ENCODE peak calls at places on chromosome 10, in seven cellular contexts. One of them, this sample, is unnamed.

GRCh38 chr10:94042001-94042813 is 48.5 kb downstream of the PLCE1 start:
- DNase-seq in adrenal gland: no peak
- DNase-seq in suprapubic skin: no peak
- DNase-seq in endothelial cell of umbilical vein: no peak
- DNase-seq in IMR-90: peak; percentile 79
- DNase-seq in A549: peak; percentile 75
- DNase-seq in heart left ventricle: no peak
- DNase-seq in this sample: no peak

GRCh38 chr10:68330852-68331454 is 911 bp upstream of the HNRNPH3 start:
- DNase-seq in adrenal gland: peak; percentile 49
- DNase-seq in suprapubic skin: no peak
- DNase-seq in endothelial cell of umbilical vein: no peak
- DNase-seq in IMR-90: peak; percentile 23
- DNase-seq in A549: no peak
- DNase-seq in heart left ventricle: peak; percentile 40
- DNase-seq in this sample: no peak

GRCh38 chr10:69636626-69637550 is 6.8 kb downstream of the FAM241B start:
- DNase-seq in adrenal gland: no peak
- DNase-seq in suprapubic skin: peak; percentile 69
- DNase-seq in endothelial cell of umbilical vein: no peak
- DNase-seq in IMR-90: no peak
- DNase-seq in A549: peak; percentile 35
- DNase-seq in heart left ventricle: no peak
- DNase-seq in this sample: no peak

GRCh38 chr10:85008493-85009181 is 680.2 kb downstream of the CCSER2 start:
- DNase-seq in adrenal gland: no peak
- DNase-seq in suprapubic skin: no peak
- DNase-seq in endothelial cell of umbilical vein: no peak
- DNase-seq in IMR-90: no peak
- DNase-seq in A549: no peak
- DNase-seq in heart left ventricle: no peak
- DNase-seq in this sample: no peak

GRCh38 chr10:111076191-111076681 is 593 bp upstream of the ADRA2A start:
- DNase-seq in adrenal gland: peak; percentile 43
- DNase-seq in suprapubic skin: no peak
- DNase-seq in endothelial cell of umbilical vein: peak; percentile 41
- DNase-seq in IMR-90: peak; percentile 27
- DNase-seq in A549: peak; percentile 71
- DNase-seq in heart left ventricle: peak; percentile 39
- DNase-seq in this sample: no peak

GRCh38 chr10:35367107-35367859 is 31.0 kb downstream of the CCNY start:
- DNase-seq in adrenal gland: no peak
- DNase-seq in suprapubic skin: no peak
- DNase-seq in endothelial cell of umbilical vein: no peak
- DNase-seq in IMR-90: no peak
- DNase-seq in A549: no peak
- DNase-seq in heart left ventricle: no peak
- DNase-seq in this sample: no peak

GRCh38 chr10:97676770-97677581 is 10.1 kb downstream of the AVPI1 start:
- DNase-seq in adrenal gland: no peak
- DNase-seq in suprapubic skin: no peak
- DNase-seq in endothelial cell of umbilical vein: peak; percentile 61
- DNase-seq in IMR-90: peak; percentile 63
- DNase-seq in A549: peak; percentile 83
- DNase-seq in heart left ventricle: no peak
- DNase-seq in this sample: no peak

GRCh38 chr10:11036424-11037011 is 18.8 kb downstream of the CELF2 start:
- DNase-seq in adrenal gland: peak; percentile 29
- DNase-seq in suprapubic skin: no peak
- DNase-seq in endothelial cell of umbilical vein: peak; percentile 84
- DNase-seq in IMR-90: peak; percentile 62
- DNase-seq in A549: peak; percentile 30
- DNase-seq in heart left ventricle: no peak
- DNase-seq in this sample: no peak

GRCh38 chr10:35387768-35388167 is 51.5 kb downstream of the CCNY start:
- DNase-seq in adrenal gland: no peak
- DNase-seq in suprapubic skin: no peak
- DNase-seq in endothelial cell of umbilical vein: peak; percentile 67
- DNase-seq in IMR-90: peak; percentile 85
- DNase-seq in A549: no peak
- DNase-seq in heart left ventricle: no peak
- DNase-seq in this sample: no peak

GRCh38 chr10:110672580-110672919 is 28.4 kb downstream of the RBM20 start:
- DNase-seq in adrenal gland: no peak
- DNase-seq in suprapubic skin: no peak
- DNase-seq in endothelial cell of umbilical vein: no peak
- DNase-seq in IMR-90: no peak
- DNase-seq in A549: peak; percentile 46
- DNase-seq in heart left ventricle: no peak
- DNase-seq in this sample: no peak

GRCh38 chr10:86229811-86230409 is 136.7 kb downstream of the GRID1 start:
- DNase-seq in adrenal gland: no peak
- DNase-seq in suprapubic skin: no peak
- DNase-seq in endothelial cell of umbilical vein: no peak
- DNase-seq in IMR-90: no peak
- DNase-seq in A549: no peak
- DNase-seq in heart left ventricle: no peak
- DNase-seq in this sample: no peak

GRCh38 chr10:77604063-77604462 is 33.5 kb downstream of the KCNMA1 start:
- DNase-seq in adrenal gland: no peak
- DNase-seq in suprapubic skin: no peak
- DNase-seq in endothelial cell of umbilical vein: no peak
- DNase-seq in IMR-90: no peak
- DNase-seq in A549: no peak
- DNase-seq in heart left ventricle: no peak
- DNase-seq in this sample: no peak
- H3K4me1 ChIP-seq in adrenal gland: peaks cover 22% of the 10 kb centered on the region
- H3K4me1 ChIP-seq in suprapubic skin: peaks cover 18% of the 10 kb centered on the region
- H3K4me1 ChIP-seq in endothelial cell of umbilical vein: no peaks in the 10 kb centered on the region
- H3K4me1 ChIP-seq in IMR-90: peaks cover 27% of the 10 kb centered on the region
- H3K4me1 ChIP-seq in A549: peaks cover 47% of the 10 kb centered on the region
- H3K4me1 ChIP-seq in heart left ventricle: no peaks in the 10 kb centered on the region
- H3K4me1 ChIP-seq in this sample: peaks cover 23% of the 10 kb centered on the region

DNA sequence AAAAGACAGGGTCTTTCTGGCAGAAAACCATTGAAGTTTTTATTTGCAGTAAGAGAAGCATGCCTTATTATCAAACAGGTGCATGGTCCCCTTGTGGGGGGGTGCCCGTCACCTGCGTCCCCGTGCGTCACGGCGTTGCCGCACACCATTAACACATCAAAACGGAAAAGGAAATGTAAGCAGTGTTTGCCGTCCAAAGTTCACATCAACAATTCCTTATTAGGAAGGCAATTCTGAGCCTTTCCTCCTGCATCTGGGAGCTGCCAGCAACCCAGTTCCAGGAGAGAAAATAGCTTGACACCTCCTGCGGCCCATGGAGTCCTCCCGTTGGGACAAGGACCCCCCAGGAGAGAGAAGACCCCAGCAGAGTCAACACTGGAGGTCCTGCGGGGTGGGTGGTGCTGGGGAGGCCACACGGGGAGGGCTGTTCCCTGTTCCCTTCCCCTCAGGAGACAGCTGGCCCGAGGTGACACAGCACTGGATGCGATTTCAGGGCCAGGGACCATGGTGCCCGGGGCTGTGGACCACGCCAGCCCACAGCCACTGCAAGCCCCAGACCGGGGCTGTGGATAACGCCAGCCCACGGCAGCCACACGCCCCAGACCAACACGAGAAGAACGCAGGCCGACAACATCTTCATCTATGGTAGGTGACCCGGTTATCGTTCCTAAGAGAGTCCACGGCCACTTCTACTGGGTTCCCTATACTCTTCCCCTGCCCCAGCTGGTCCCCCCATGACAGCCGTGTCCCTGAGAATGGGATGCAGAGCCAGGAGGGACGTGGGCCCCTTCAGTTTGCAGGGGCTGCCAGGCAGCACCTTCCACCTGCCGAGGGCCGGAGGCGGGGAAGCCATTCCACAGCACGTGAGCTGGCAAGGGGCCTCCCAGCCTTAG is 39.4 kb downstream of the DIP2C start:
- DNase-seq in adrenal gland: no peak
- DNase-seq in suprapubic skin: no peak
- DNase-seq in endothelial cell of umbilical vein: no peak
- DNase-seq in IMR-90: peak; percentile 82
- DNase-seq in A549: peak; percentile 46
- DNase-seq in heart left ventricle: no peak
- DNase-seq in this sample: no peak
- TF ChIP-seq POLR2A in adrenal gland: no peak
- TF ChIP-seq POLR2A in suprapubic skin: no peak
- TF ChIP-seq POLR2A in endothelial cell of umbilical vein: no peak
- TF ChIP-seq POLR2A in IMR-90: no peak
- TF ChIP-seq POLR2A in A549: no peak
- TF ChIP-seq POLR2A in heart left ventricle: no peak
- TF ChIP-seq POLR2A in this sample: no peak

DNA sequence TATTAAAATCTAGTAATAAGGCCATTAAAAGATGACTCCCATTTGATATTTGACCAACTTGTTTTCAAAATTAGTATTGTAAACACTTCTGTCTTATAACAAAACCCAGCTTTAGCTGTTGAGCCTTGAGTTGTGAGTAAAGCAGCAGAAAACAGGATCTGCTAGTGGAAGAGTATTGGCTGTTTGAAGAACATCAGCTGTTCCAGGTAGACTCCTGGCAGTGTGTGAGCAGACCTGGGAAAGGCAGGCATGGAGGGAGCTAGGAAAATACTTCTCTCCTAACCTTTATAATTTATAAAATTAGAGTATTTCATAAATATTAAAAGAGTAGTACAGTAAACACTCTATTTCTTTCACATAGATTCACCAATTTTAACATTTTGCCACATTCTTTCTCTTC is 29.0 kb downstream of the KAT6B start:
- DNase-seq in adrenal gland: no peak
- DNase-seq in suprapubic skin: no peak
- DNase-seq in endothelial cell of umbilical vein: no peak
- DNase-seq in IMR-90: no peak
- DNase-seq in A549: no peak
- DNase-seq in heart left ventricle: no peak
- DNase-seq in this sample: no peak
- H3K4me1 ChIP-seq in adrenal gland: peaks cover 46% of the 10 kb centered on the region
- H3K4me1 ChIP-seq in suprapubic skin: peaks cover 55% of the 10 kb centered on the region
- H3K4me1 ChIP-seq in endothelial cell of umbilical vein: no peaks in the 10 kb centered on the region
- H3K4me1 ChIP-seq in IMR-90: peaks cover 7% of the 10 kb centered on the region
- H3K4me1 ChIP-seq in A549: peaks cover 8% of the 10 kb centered on the region
- H3K4me1 ChIP-seq in heart left ventricle: peaks cover 53% of the 10 kb centered on the region
- H3K4me1 ChIP-seq in this sample: peaks cover 79% of the 10 kb centered on the region

DNA sequence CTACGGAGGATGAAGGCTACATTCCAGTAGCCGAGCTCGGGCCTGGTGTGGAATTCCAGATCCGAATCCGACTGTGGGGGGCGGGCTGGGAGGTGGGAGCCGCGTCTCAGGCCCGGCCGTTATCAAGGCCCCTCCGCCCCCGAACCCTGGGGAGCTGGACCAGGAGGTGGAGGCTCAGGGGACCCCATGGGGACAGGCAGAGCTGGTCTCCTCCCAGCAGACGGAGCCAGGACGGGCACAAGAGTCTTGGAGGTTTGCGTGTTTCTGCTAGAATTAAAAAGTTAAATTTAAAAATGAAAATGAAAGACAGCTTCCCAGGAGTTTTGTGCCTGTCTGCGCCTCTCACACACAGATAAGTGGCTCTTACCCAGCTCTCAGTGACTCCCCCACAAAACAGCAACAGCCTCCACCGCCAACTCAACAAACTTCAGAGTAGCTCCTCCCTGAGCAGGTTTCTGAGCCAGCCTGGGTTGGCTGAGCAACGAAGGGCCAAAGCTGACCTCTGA is 5.1 kb upstream of the UTF1 start:
- DNase-seq in adrenal gland: no peak
- DNase-seq in suprapubic skin: no peak
- DNase-seq in endothelial cell of umbilical vein: no peak
- DNase-seq in IMR-90: no peak
- DNase-seq in A549: no peak
- DNase-seq in heart left ventricle: no peak
- DNase-seq in this sample: no peak
- TF ChIP-seq POLR2A in adrenal gland: no peak
- TF ChIP-seq POLR2A in suprapubic skin: no peak
- TF ChIP-seq POLR2A in endothelial cell of umbilical vein: no peak
- TF ChIP-seq POLR2A in IMR-90: no peak
- TF ChIP-seq POLR2A in A549: no peak
- TF ChIP-seq POLR2A in heart left ventricle: no peak
- TF ChIP-seq POLR2A in this sample: no peak

GRCh38 chr10:47283848-47284247 is 16.1 kb upstream of the GDF10 start:
- DNase-seq in adrenal gland: no peak
- DNase-seq in suprapubic skin: peak; percentile 61
- DNase-seq in endothelial cell of umbilical vein: no peak
- DNase-seq in IMR-90: no peak
- DNase-seq in A549: no peak
- DNase-seq in heart left ventricle: no peak
- DNase-seq in this sample: no peak
- H3K4me1 ChIP-seq in adrenal gland: no peaks in the 10 kb centered on the region
- H3K4me1 ChIP-seq in suprapubic skin: peaks cover 16% of the 10 kb centered on the region
- H3K4me1 ChIP-seq in endothelial cell of umbilical vein: no peaks in the 10 kb centered on the region
- H3K4me1 ChIP-seq in IMR-90: no peaks in the 10 kb centered on the region
- H3K4me1 ChIP-seq in A549: no peaks in the 10 kb centered on the region
- H3K4me1 ChIP-seq in heart left ventricle: peaks cover 8% of the 10 kb centered on the region
- H3K4me1 ChIP-seq in this sample: peaks cover 8% of the 10 kb centered on the region

DNA sequence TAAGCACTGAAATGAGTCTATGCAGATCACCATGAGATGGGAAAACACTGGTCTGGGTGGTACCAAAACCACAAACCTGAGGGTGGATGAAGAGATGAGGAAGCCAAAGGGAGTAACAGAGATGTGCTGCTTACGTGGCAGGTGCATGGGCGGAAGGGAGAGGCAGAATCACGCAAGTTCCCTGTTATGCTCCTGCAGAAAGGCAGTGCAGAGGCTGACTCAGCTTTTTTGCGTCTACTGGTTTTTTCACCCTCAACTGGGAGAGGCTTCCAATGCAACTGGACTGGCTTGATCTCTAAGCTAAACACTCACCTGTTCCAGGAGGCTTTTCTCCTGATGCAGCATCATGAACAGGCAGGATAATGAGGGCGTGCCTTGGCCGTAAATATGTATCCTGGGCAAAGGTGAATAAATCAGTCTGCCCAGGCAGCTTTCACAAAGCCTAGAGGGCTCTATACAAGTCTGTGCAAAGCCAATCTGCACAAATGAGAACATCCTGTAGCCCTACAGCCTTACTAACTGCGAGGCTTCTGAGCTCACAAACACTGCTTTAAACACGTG is 95.4 kb upstream of the AFAP1L2 start:
- DNase-seq in adrenal gland: no peak
- DNase-seq in suprapubic skin: no peak
- DNase-seq in endothelial cell of umbilical vein: no peak
- DNase-seq in IMR-90: no peak
- DNase-seq in A549: no peak
- DNase-seq in heart left ventricle: no peak
- DNase-seq in this sample: no peak
- TF ChIP-seq POLR2A in adrenal gland: no peak
- TF ChIP-seq POLR2A in suprapubic skin: no peak
- TF ChIP-seq POLR2A in endothelial cell of umbilical vein: no peak
- TF ChIP-seq POLR2A in IMR-90: no peak
- TF ChIP-seq POLR2A in A549: no peak
- TF ChIP-seq POLR2A in heart left ventricle: no peak
- TF ChIP-seq POLR2A in this sample: no peak

This sample was measured in vagina.